ENCODE peak calls at places on chromosomes 5 and 9, in six cellular contexts. I, U, T, D, B and Q are unnamed samples.

GRCh38 chr5:152329896-152330295 is 75.2 kb downstream of the NMUR2 start:
- DNase-seq in I (no peak), U (no peak), B (no peak), D (no peak), T (no peak), Q (no peak)

GRCh38 chr5:10338996-10339903 is 14.2 kb upstream of the MARCHF6 start:
- DNase-seq in I (no peak), U (peak; percentile 45), D (peak; percentile 30), T (no peak), B (no peak), Q (no peak)

GRCh38 chr5:9265391-9266287 is 280.2 kb downstream of the SEMA5A start:
- DNase-seq in T (peak; percentile 85), D (peak; percentile 2), U (no peak), I (no peak), B (no peak), Q (peak; percentile 97)

GRCh38 chr5:124996764-124997077 is 250.3 kb upstream of the ZNF608 start:
- DNase-seq in I (no peak), U (peak; percentile 67), T (no peak), D (no peak), B (no peak), Q (peak; percentile 55)

GRCh38 chr5:16957305-16958165 is 21.4 kb upstream of the MYO10 start:
- DNase-seq in U (no peak), D (no peak), T (no peak), I (no peak), B (no peak), Q (peak; percentile 95)

GRCh38 chr9:83355024-83355444 is 183.2 kb downstream of the FRMD3 start:
- DNase-seq in B (no peak), U (no peak), I (no peak), D (peak; percentile 48), T (no peak), Q (no peak)

GRCh38 chr9:131627846-131628820 is 82.8 kb downstream of the PRRT1B start:
- DNase-seq in B (peak; percentile 98), U (no peak), D (peak; percentile 95), I (no peak), T (peak; percentile 57), Q (peak; percentile 21)

GRCh38 chr5:133565993-133566392 is 46.3 kb downstream of the FSTL4 start:
- DNase-seq in I (no peak), T (no peak), D (peak; percentile 75), B (peak; percentile 53), U (peak; percentile 47), Q (peak; percentile 47)

GRCh38 chr5:140328036-140328764 is 18.2 kb downstream of the HBEGF start:
- DNase-seq in D (no peak), U (no peak), T (no peak), I (no peak), B (no peak), Q (no peak)

GRCh38 chr9:114078781-114079156 is 669 bp upstream of the AMBP start:
- DNase-seq in I (no peak), U (no peak), D (no peak), T (no peak), B (no peak), Q (no peak)

GRCh38 chr5:139855451-139855850 is 59.8 kb downstream of the PSD2 start:
- DNase-seq in T (no peak), U (no peak), B (no peak), D (no peak), I (no peak), Q (no peak)

GRCh38 chr5:10854526-10855277 is 93.7 kb upstream of the DAP start:
- DNase-seq in D (no peak), T (peak; percentile 60), B (peak; percentile 19), U (no peak), I (no peak), Q (no peak)

GRCh38 chr9:137579259-137579604 is 507 bp upstream of the DPH7 start:
- DNase-seq in U (no peak), B (no peak), D (no peak), T (no peak), I (no peak), Q (no peak)

GRCh38 chr9:18261143-18261542 is 212.8 kb upstream of the ADAMTSL1 start:
- DNase-seq in T (no peak), I (no peak), D (no peak), B (no peak), U (no peak), Q (no peak)

GRCh38 chr5:31911291-31912265 is 262.5 kb downstream of the GOLPH3 start:
- DNase-seq in I (no peak), B (no peak), T (no peak), D (no peak), U (no peak), Q (no peak)

GRCh38 chr9:88436379-88436778 is 48.1 kb downstream of the SPIN1 start:
- DNase-seq in B (no peak), D (no peak), U (no peak), I (no peak), T (no peak), Q (no peak)
- H3K36me3 ChIP-seq in B (peaks cover 4% of the 10 kb centered on the region), D (peaks cover 38% of the 10 kb centered on the region), U (peaks cover 84% of the 10 kb centered on the region), I (peaks cover 10% of the 10 kb centered on the region), T (no peaks in the 10 kb centered on the region), Q (peaks cover 17% of the 10 kb centered on the region)

GRCh38 chr5:176816043-176816745 is 5.8 kb downstream of the UNC5A start:
- DNase-seq in I (no peak), D (no peak), U (no peak), T (no peak), B (no peak), Q (no peak)

GRCh38 chr5:176817864-176818377 is 7.6 kb downstream of the UNC5A start:
- DNase-seq in D (peak; percentile 59), U (peak; percentile 82), I (no peak), T (no peak), B (no peak), Q (no peak)

GRCh38 chr5:176817369-176817841 is 7.0 kb downstream of the UNC5A start:
- DNase-seq in I (no peak), T (no peak), D (peak; percentile 23), U (peak; percentile 51), B (no peak), Q (no peak)

GRCh38 chr5:176818391-176819098 is 8.2 kb downstream of the UNC5A start:
- DNase-seq in B (no peak), U (no peak), T (no peak), I (no peak), D (no peak), Q (no peak)

GRCh38 chr5:176816791-176817272 is 6.5 kb downstream of the UNC5A start:
- DNase-seq in U (no peak), D (no peak), B (no peak), T (no peak), I (no peak), Q (no peak)
- H3K27me3 ChIP-seq in U (peaks cover 17% of the 10 kb centered on the region), D (peaks cover 37% of the 10 kb centered on the region), B (peaks cover 52% of the 10 kb centered on the region), T (peaks cover 8% of the 10 kb centered on the region), I (peaks cover 3% of the 10 kb centered on the region), Q (peaks cover 51% of the 10 kb centered on the region)

DNA sequence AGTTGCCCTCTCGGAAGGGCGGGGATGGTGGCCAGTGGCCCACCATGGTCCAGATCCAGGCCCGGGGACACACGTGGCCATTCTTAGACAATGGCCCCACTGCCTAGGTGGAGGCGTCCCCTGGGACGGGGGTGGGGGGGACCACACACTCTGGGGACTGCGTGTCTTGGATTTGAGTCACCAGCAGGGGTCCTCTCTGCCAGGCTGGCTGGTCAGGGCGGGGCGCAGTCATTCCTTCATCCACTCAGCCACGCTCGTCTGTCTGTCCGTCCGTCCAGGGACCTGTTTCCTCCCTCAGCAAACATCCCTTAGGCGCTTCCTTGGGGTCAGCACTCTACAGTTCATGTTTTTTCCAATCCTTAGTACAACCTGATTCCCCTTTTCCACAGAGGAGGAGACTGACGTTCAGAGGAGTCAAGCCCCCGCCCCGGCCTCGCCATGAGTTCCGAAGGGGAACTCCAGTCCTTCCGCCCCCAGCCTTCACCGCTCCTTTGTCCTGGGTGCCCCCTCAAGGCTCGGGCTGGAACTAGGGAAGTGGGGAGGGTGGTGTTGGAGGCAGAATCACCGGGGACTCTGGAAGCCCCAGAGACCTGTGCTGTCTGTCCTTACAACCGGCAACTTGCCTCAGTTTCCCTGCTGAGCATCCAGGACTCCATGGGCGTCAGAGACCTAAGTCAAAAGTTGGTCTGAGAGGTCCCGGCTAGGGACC is 276.6 kb upstream of the MVB12B start:
- DNase-seq in D (no peak), T (no peak), B (no peak), U (no peak), I (no peak), Q (no peak)
- H3K36me3 ChIP-seq in D (no peaks in the 10 kb centered on the region), T (no peaks in the 10 kb centered on the region), B (no peaks in the 10 kb centered on the region), U (no peaks in the 10 kb centered on the region), I (no peaks in the 10 kb centered on the region), Q (no peaks in the 10 kb centered on the region)

DNA sequence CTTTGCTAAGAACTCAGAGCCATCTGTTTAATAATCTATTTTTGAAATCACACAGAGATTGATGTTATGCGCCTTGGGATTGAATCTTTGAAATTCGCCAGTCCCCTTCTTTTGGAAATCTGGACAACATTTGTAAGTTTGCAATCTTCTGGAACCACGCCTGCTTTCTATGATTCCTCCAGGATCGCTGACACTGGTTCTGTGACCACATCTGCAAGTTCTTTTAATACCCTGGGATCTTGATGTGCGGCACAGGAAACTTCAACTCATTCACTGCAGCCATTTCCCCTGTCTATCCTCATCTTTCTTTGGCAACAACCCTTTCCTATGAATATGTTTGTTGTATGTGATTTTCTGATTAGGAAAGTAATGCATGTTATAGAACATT is 404.8 kb downstream of the DMRT2 start:
- DNase-seq in U (no peak), B (no peak), I (no peak), T (no peak), D (no peak), Q (no peak)
- H3K27me3 ChIP-seq in U (no peaks in the 10 kb centered on the region), B (no peaks in the 10 kb centered on the region), I (no peaks in the 10 kb centered on the region), T (no peaks in the 10 kb centered on the region), D (no peaks in the 10 kb centered on the region), Q (no peaks in the 10 kb centered on the region)

GRCh38 chr9:34087370-34087769 is 38.7 kb upstream of the UBAP2 start:
- DNase-seq in B (no peak), D (no peak), T (no peak), U (no peak), I (no peak), Q (no peak)

GRCh38 chr9:34089311-34089710 is 37.2 kb downstream of the DCAF12 start:
- DNase-seq in T (no peak), B (no peak), I (no peak), U (no peak), D (no peak), Q (peak; percentile 80)

GRCh38 chr9:34086889-34087288 is 38.2 kb upstream of the UBAP2 start:
- DNase-seq in B (no peak), T (no peak), D (no peak), I (no peak), U (no peak), Q (no peak)

GRCh38 chr9:34084562-34084961 is 35.9 kb upstream of the UBAP2 start:
- DNase-seq in T (peak; percentile 73), D (no peak), U (no peak), I (peak; percentile 18), B (peak; percentile 11), Q (no peak)

GRCh38 chr9:34085581-34086500 is 37.2 kb upstream of the UBAP2 start:
- DNase-seq in B (no peak), I (peak; percentile 11), T (no peak), D (peak; percentile 6), U (no peak), Q (no peak)
- H3K36me3 ChIP-seq in B (peaks cover 52% of the 10 kb centered on the region), I (peaks cover 34% of the 10 kb centered on the region), T (no peaks in the 10 kb centered on the region), D (peaks cover 43% of the 10 kb centered on the region), U (peaks cover 57% of the 10 kb centered on the region), Q (peaks cover 19% of the 10 kb centered on the region)